ENCODE peak calls at places on chromosomes 16 and 17, in five cellular contexts. R is testis, C is bronchial epithelial cell, Q is Caco-2, B is lower lobe of right lung. N is an unnamed sample.

GRCh38 chr16:68973611-68974120 is 130.3 kb downstream of the TANGO6 start:
- DNase-seq in R (no peak), C (no peak), Q (no peak), B (no peak), N (no peak)

GRCh38 chr17:17151962-17152361 is 54.2 kb downstream of the PLD6 start:
- DNase-seq in R (peak), C (peak), Q (no peak), B (peak), N (no peak)

GRCh38 chr17:10058924-10059683 is 139.3 kb downstream of the GAS7 start:
- DNase-seq in R (no peak), C (no peak), Q (no peak), B (peak), N (no peak)

GRCh38 chr17:45224671-45225050 is 3.0 kb downstream of the FMNL1 start:
- DNase-seq in R (no peak), C (no peak), Q (no peak), B (no peak), N (no peak)

GRCh38 chr17:74140282-74140681 is 63.2 kb upstream of the RPL38 start:
- DNase-seq in R (no peak), C (no peak), Q (no peak), B (no peak), N (no peak)

GRCh38 chr16:54842743-54843423 is 87.8 kb upstream of the IRX5 start:
- DNase-seq in R (no peak), C (no peak), Q (no peak), B (no peak), N (no peak)

GRCh38 chr17:8188408-8188839 is 1.6 kb downstream of the BORCS6 start:
- DNase-seq in R (no peak), C (no peak), Q (no peak), B (no peak), N (no peak)

GRCh38 chr17:6651483-6652452 is at the start of the genes C17orf100 and MED31:
- DNase-seq in R (peak), C (peak), Q (peak), B (peak), N (peak)

GRCh38 chr17:50210249-50211225 is 9.1 kb upstream of the COL1A1 start:
- DNase-seq in R (peak), C (peak), Q (peak), B (no peak), N (no peak)

GRCh38 chr16:2755158-2755557 is 2.7 kb downstream of the SRRM2 start:
- DNase-seq in R (no peak), C (no peak), Q (no peak), B (no peak), N (no peak)

GRCh38 chr17:48023408-48024148 is 14.0 kb downstream of the COPZ2 start:
- DNase-seq in R (peak), C (peak), Q (peak), B (peak), N (peak)

GRCh38 chr17:4073983-4074830 is 68.6 kb downstream of the ZZEF1 start:
- DNase-seq in R (peak), C (no peak), Q (no peak), B (peak), N (no peak)

GRCh38 chr17:74780443-74781238 is 4.5 kb upstream of the NAT9 start:
- DNase-seq in R (no peak), C (no peak), Q (peak), B (no peak), N (no peak)

GRCh38 chr16:54597222-54597621 is 310.6 kb upstream of the IRX3 start:
- DNase-seq in R (no peak), C (no peak), Q (no peak), B (no peak), N (no peak)

GRCh38 chr17:65820306-65820705 is 258.9 kb upstream of the AXIN2 start:
- DNase-seq in R (no peak), C (no peak), Q (no peak), B (no peak), N (no peak)

GRCh38 chr16:26981266-26981938 is 85.3 kb upstream of the C16orf82 start:
- DNase-seq in R (no peak), C (no peak), Q (no peak), B (no peak), N (no peak)

GRCh38 chr16:71383054-71383773 is 24.7 kb downstream of the CALB2 start:
- DNase-seq in R (no peak), C (peak), Q (no peak), B (no peak), N (no peak)

GRCh38 chr17:73544333-73544732 is 99.9 kb downstream of the SDK2 start:
- DNase-seq in R (no peak), C (no peak), Q (no peak), B (no peak), N (no peak)

GRCh38 chr17:45426561-45426960 is 6.1 kb downstream of the ARHGAP27 start:
- DNase-seq in R (no peak), C (no peak), Q (no peak), B (peak), N (no peak)

GRCh38 chr17:34235389-34236028 is 19.6 kb upstream of the CCL2 start:
- DNase-seq in R (peak), C (no peak), Q (peak), B (no peak), N (no peak)

GRCh38 chr17:1434150-1434549 is 21.9 kb downstream of the CRK start:
- DNase-seq in R (no peak), C (no peak), Q (no peak), B (no peak), N (no peak)

GRCh38 chr16:50711862-50712567 is 18.6 kb downstream of the NOD2 start:
- DNase-seq in R (no peak), C (no peak), Q (no peak), B (no peak), N (no peak)

GRCh38 chr17:77271421-77271820 is 130.7 kb downstream of the SEC14L1 start:
- DNase-seq in R (no peak), C (no peak), Q (peak), B (no peak), N (no peak)

GRCh38 chr16:30142672-30143346 is 19.8 kb upstream of the MAPK3 start:
- DNase-seq in R (no peak), C (no peak), Q (no peak), B (no peak), N (no peak)
- TF ChIP-seq CTCF in R (no peak), C (peak), Q (no peak), B (no peak), N (no peak)

GRCh38 chr16:85857406-85857805 is 41.6 kb upstream of the IRF8 start:
- DNase-seq in R (no peak), C (no peak), Q (no peak), B (no peak), N (no peak)

GRCh38 chr16:85861095-85861825 is 37.7 kb upstream of the IRF8 start:
- DNase-seq in R (no peak), C (no peak), Q (no peak), B (no peak), N (no peak)

GRCh38 chr16:85858984-85859817 is 39.8 kb upstream of the IRF8 start:
- DNase-seq in R (no peak), C (no peak), Q (no peak), B (no peak), N (no peak)

GRCh38 chr16:85860413-85861094 is 38.4 kb upstream of the IRF8 start:
- DNase-seq in R (no peak), C (no peak), Q (peak), B (no peak), N (no peak)

DNA sequence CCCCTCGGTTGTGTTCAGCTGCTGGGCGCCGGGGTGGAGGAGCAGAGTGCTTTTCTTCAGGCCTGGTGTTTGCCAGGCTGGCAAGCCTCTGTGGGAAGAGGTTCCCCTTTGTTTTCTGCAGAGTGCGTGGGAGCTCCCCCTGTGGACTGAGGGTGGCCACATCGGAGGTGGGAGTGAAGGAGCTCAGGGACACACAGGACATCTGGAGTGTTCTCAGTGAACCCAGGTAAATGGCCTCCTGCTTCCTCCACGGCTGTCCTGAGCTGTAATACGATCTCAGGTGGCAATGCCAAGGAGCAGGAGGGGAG is 39.2 kb upstream of the IRF8 start:
- DNase-seq in R (no peak), C (no peak), Q (peak), B (no peak), N (no peak)
- TF ChIP-seq CTCF in R (no peak), C (no peak), Q (no peak), B (no peak), N (no peak)

GRCh38 chr16:75023019-75023418 is 24.2 kb downstream of the ZNRF1 start:
- DNase-seq in R (no peak), C (no peak), Q (no peak), B (no peak), N (no peak)
- TF ChIP-seq CTCF in R (no peak), C (no peak), Q (no peak), B (no peak), N (no peak)

DNA sequence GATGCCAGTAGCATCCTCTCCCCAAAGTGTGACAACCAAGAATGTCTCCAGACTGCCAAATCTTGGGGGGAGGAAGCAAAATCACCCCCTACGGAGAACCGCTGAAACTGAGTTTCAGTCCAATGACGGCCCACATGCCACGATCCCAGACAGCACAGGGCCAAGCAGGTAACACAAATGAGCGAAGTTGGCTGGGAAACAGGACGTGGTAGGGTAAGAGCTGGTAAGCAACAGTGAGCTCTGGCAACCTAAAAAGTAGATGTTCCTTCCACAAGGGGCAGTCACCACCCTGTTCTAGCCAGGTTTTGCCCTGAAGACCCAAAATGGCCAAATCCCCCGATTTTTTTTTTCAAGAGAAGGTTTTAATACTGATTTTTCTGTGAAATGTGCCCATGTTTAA is 25.4 kb downstream of the ZFHX3 start:
- DNase-seq in R (no peak), C (no peak), Q (no peak), B (no peak), N (no peak)
- TF ChIP-seq CTCF in R (no peak), C (no peak), Q (no peak), B (no peak), N (no peak)

GRCh38 chr16:57801856-57802634 is at the start of gene KIFC3:
- DNase-seq in R (peak), C (no peak), Q (peak), B (peak), N (peak)
- TF ChIP-seq CTCF in R (no peak), C (no peak), Q (no peak), B (peak), N (peak)

GRCh38 chr16:87369796-87370719 is 13.5 kb downstream of the FBXO31 start:
- DNase-seq in R (no peak), C (no peak), Q (no peak), B (peak), N (no peak)
- TF ChIP-seq CTCF in R (no peak), C (no peak), Q (no peak), B (no peak), N (no peak)